ENCODE peak calls at places on chromosome 2, in six cellular contexts. M, D, A, R, B and Q are unnamed samples.

GRCh38 chr2:96977631-96978195 is 8.7 kb downstream of the FAM178B start:
- DNase-seq in M (no peak), D (no peak), A (no peak), R (peak; percentile 40), B (no peak), Q (no peak)

GRCh38 chr2:217951521-217952247 is 51.1 kb downstream of the TNS1 start:
- DNase-seq in M (peak; percentile 77), D (peak; percentile 64), A (no peak), R (no peak), B (peak; percentile 8), Q (no peak)

GRCh38 chr2:217035967-217036366 is 176.1 kb upstream of the TNP1 start:
- DNase-seq in M (no peak), D (no peak), A (no peak), R (no peak), B (peak; percentile 40), Q (no peak)

GRCh38 chr2:24830351-24830750 is 37.1 kb downstream of the CENPO start:
- DNase-seq in M (no peak), D (peak; percentile 44), A (no peak), R (no peak), B (no peak), Q (no peak)

GRCh38 chr2:237892478-237892877 is 33.1 kb downstream of the RAMP1 start:
- DNase-seq in M (no peak), D (no peak), A (no peak), R (no peak), B (no peak), Q (no peak)

GRCh38 chr2:135257383-135258090 is 205.4 kb downstream of the RAB3GAP1 start:
- DNase-seq in M (no peak), D (no peak), A (no peak), R (no peak), B (no peak), Q (no peak)

GRCh38 chr2:96359310-96359709 is 23.7 kb downstream of the NCAPH start:
- DNase-seq in M (no peak), D (no peak), A (peak; percentile 61), R (no peak), B (no peak), Q (no peak)

GRCh38 chr2:769771-770170 is 92.6 kb upstream of the TMEM18 start:
- DNase-seq in M (no peak), D (no peak), A (no peak), R (no peak), B (no peak), Q (no peak)

GRCh38 chr2:54570925-54571694 is 115.0 kb downstream of the SPTBN1 start:
- DNase-seq in M (peak; percentile 62), D (no peak), A (no peak), R (no peak), B (no peak), Q (peak; percentile 71)

GRCh38 chr2:26530141-26530540 is 52.2 kb upstream of the OTOF start:
- DNase-seq in M (no peak), D (peak; percentile 29), A (peak; percentile 39), R (no peak), B (no peak), Q (no peak)

GRCh38 chr2:233857511-233858118 is 3.3 kb upstream of the HJURP start:
- DNase-seq in M (no peak), D (peak; percentile 60), A (peak; percentile 91), R (no peak), B (peak; percentile 59), Q (no peak)
- TF ChIP-seq CTCF in M (no peak), D (no peak), A (peak; percentile 93), R (peak; percentile 71), B (peak; percentile 74), Q (peak; percentile 68)

GRCh38 chr2:1790473-1790872 is 46.2 kb upstream of the PXDN start:
- DNase-seq in M (no peak), D (no peak), A (no peak), R (no peak), B (no peak), Q (no peak)

GRCh38 chr2:1787799-1788477 is 43.6 kb upstream of the PXDN start:
- DNase-seq in M (no peak), D (peak; percentile 27), A (no peak), R (no peak), B (no peak), Q (no peak)

GRCh38 chr2:1790996-1791395 is 46.7 kb upstream of the PXDN start:
- DNase-seq in M (no peak), D (no peak), A (no peak), R (no peak), B (no peak), Q (no peak)

GRCh38 chr2:1788478-1788959 is 44.2 kb upstream of the PXDN start:
- DNase-seq in M (no peak), D (no peak), A (no peak), R (no peak), B (peak; percentile 56), Q (no peak)

DNA sequence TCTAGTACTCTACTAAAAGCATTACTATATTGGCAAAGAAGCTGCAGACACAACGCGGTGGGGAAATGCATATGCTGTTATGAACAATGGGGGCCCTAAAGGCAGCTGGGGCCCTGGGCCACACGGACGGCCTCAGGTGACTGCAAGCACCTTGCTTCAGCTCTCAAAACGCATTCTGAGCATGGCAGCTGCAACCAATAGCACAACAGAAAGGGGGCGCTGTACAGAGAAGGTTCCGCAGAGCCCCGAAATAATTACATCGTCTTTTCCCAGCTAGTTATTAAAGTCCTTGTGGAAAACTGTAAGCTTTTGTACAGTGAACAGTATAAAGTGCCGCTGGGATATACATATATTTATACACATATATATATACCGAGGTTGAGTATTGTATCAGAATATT is 45.3 kb upstream of the PXDN start:
- DNase-seq in M (no peak), D (no peak), A (no peak), R (no peak), B (no peak), Q (no peak)
- TF ChIP-seq CTCF in M (no peak), D (no peak), A (peak; percentile 67), R (no peak), B (no peak), Q (no peak)

GRCh38 chr2:191846787-191847620 is at the start of gene CAVIN2:
- DNase-seq in M (peak; percentile 85), D (peak; percentile 75), A (no peak), R (no peak), B (no peak), Q (no peak)
- TF ChIP-seq CTCF in M (no peak), D (no peak), A (no peak), R (no peak), B (no peak), Q (no peak)

GRCh38 chr2:60294901-60295590 is 258.4 kb downstream of the BCL11A start:
- DNase-seq in M (no peak), D (no peak), A (no peak), R (peak; percentile 16), B (peak; percentile 32), Q (no peak)
- TF ChIP-seq CTCF in M (no peak), D (no peak), A (peak; percentile 45), R (no peak), B (no peak), Q (no peak)